ENCODE peak calls at places on chromosomes 5 and 9, in eight cellular contexts. P, U, B, Q, F, K, I and C are unnamed samples.

GRCh38 chr5:111254613-111255012 is 30.4 kb downstream of the CAMK4 start:
- DNase-seq in P (no peak), U (peak), B (no peak), Q (peak), F (peak), K (peak), I (no peak), C (peak)

GRCh38 chr5:34057118-34057517 is 14.1 kb upstream of the C1QTNF3 start:
- DNase-seq in P (no peak), U (no peak), B (no peak), Q (no peak), F (no peak), K (no peak), I (no peak), C (no peak)

GRCh38 chr5:25823330-25823873 is 1178.6 kb upstream of the CDH10 start:
- DNase-seq in P (no peak), U (no peak), B (no peak), Q (peak), F (no peak), K (no peak), I (no peak), C (no peak)

GRCh38 chr5:124527220-124527991 is 219.0 kb downstream of the ZNF608 start:
- DNase-seq in P (no peak), U (no peak), B (no peak), Q (no peak), F (no peak), K (no peak), I (no peak), C (no peak)

GRCh38 chr9:136711751-136712689 is at the start of gene DIPK1B:
- DNase-seq in P (no peak), U (no peak), B (no peak), Q (no peak), F (no peak), K (peak), I (no peak), C (peak)

GRCh38 chr5:179326176-179326997 is 18.9 kb downstream of the ADAMTS2 start:
- DNase-seq in P (no peak), U (no peak), B (peak), Q (peak), F (no peak), K (no peak), I (no peak), C (no peak)

GRCh38 chr9:135098400-135099105 is 11.1 kb downstream of the OLFM1 start:
- DNase-seq in P (no peak), U (peak), B (no peak), Q (no peak), F (peak), K (peak), I (peak), C (peak)

GRCh38 chr9:68949271-68950000 is 64.5 kb downstream of the PRKACG start:
- DNase-seq in P (no peak), U (no peak), B (no peak), Q (no peak), F (peak), K (no peak), I (no peak), C (no peak)

GRCh38 chr5:170913573-170913972 is 51.8 kb downstream of the RANBP17 start:
- DNase-seq in P (no peak), U (no peak), B (no peak), Q (no peak), F (no peak), K (no peak), I (no peak), C (no peak)

GRCh38 chr5:61704289-61704688 is 372.2 kb downstream of the ZSWIM6 start:
- DNase-seq in P (no peak), U (no peak), B (no peak), Q (no peak), F (peak), K (no peak), I (no peak), C (no peak)

GRCh38 chr5:527646-528591 is 3.7 kb upstream of the SLC9A3 start:
- DNase-seq in P (no peak), U (no peak), B (peak), Q (peak), F (peak), K (no peak), I (no peak), C (no peak)

GRCh38 chr5:112294126-112294525 is 125.0 kb downstream of the EPB41L4A start:
- DNase-seq in P (no peak), U (no peak), B (no peak), Q (no peak), F (no peak), K (no peak), I (no peak), C (no peak)

GRCh38 chr5:5523066-5523505 is 100.6 kb downstream of the ICE1 start:
- DNase-seq in P (no peak), U (peak), B (no peak), Q (peak), F (peak), K (no peak), I (no peak), C (no peak)

GRCh38 chr5:39231705-39232525 is 12.6 kb upstream of the FYB1 start:
- DNase-seq in P (no peak), U (no peak), B (no peak), Q (no peak), F (peak), K (no peak), I (peak), C (no peak)